ENCODE peak calls at places on chromosomes 16 and 17, in seven cellular contexts. One of them, this sample, is unnamed.

GRCh38 chr16:51236583-51236982 is 85.5 kb upstream of the SALL1 start:
- DNase-seq in head of caudate nucleus: no peak
- DNase-seq in C1 segment of cervical spinal cord: no peak
- DNase-seq in stimulated activated effector memory CD8-positive, alpha-beta T cell treated with anti-CD3 and anti-CD28 coated beads, Interleukin-12 subunit alpha, Interleukin-12 subunit beta, amount 100 ng/mL, for 72 hours: no peak
- DNase-seq in stimulated activated CD4-positive, alpha-beta T cell treated with anti-CD3 and anti-CD28 coated beads, Interleukin-1b, Interleukin-23, amount 100 ng/mL, for 24 hours: no peak
- DNase-seq in left colon: no peak
- DNase-seq in right lobe of liver: no peak
- DNase-seq in this sample: no peak

GRCh38 chr17:17523001-17523713 is 27.0 kb upstream of the RASD1 start:
- DNase-seq in head of caudate nucleus: no peak
- DNase-seq in C1 segment of cervical spinal cord: no peak
- DNase-seq in stimulated activated effector memory CD8-positive, alpha-beta T cell treated with anti-CD3 and anti-CD28 coated beads, Interleukin-12 subunit alpha, Interleukin-12 subunit beta, amount 100 ng/mL, for 72 hours: no peak
- DNase-seq in stimulated activated CD4-positive, alpha-beta T cell treated with anti-CD3 and anti-CD28 coated beads, Interleukin-1b, Interleukin-23, amount 100 ng/mL, for 24 hours: no peak
- DNase-seq in left colon: peak; percentile 43
- DNase-seq in right lobe of liver: no peak
- DNase-seq in this sample: no peak

GRCh38 chr17:20010099-20010863 is 1.1 kb downstream of the SPECC1 start:
- DNase-seq in head of caudate nucleus: peak; percentile 79
- DNase-seq in C1 segment of cervical spinal cord: peak; percentile 79
- DNase-seq in stimulated activated effector memory CD8-positive, alpha-beta T cell treated with anti-CD3 and anti-CD28 coated beads, Interleukin-12 subunit alpha, Interleukin-12 subunit beta, amount 100 ng/mL, for 72 hours: no peak
- DNase-seq in stimulated activated CD4-positive, alpha-beta T cell treated with anti-CD3 and anti-CD28 coated beads, Interleukin-1b, Interleukin-23, amount 100 ng/mL, for 24 hours: no peak
- DNase-seq in left colon: no peak
- DNase-seq in right lobe of liver: no peak
- DNase-seq in this sample: peak; percentile 79

GRCh38 chr17:37393352-37393751 is 13.3 kb downstream of the ACACA start:
- DNase-seq in head of caudate nucleus: no peak
- DNase-seq in C1 segment of cervical spinal cord: no peak
- DNase-seq in stimulated activated effector memory CD8-positive, alpha-beta T cell treated with anti-CD3 and anti-CD28 coated beads, Interleukin-12 subunit alpha, Interleukin-12 subunit beta, amount 100 ng/mL, for 72 hours: no peak
- DNase-seq in stimulated activated CD4-positive, alpha-beta T cell treated with anti-CD3 and anti-CD28 coated beads, Interleukin-1b, Interleukin-23, amount 100 ng/mL, for 24 hours: no peak
- DNase-seq in left colon: no peak
- DNase-seq in right lobe of liver: no peak
- DNase-seq in this sample: no peak

GRCh38 chr16:25109643-25110042 is 1.9 kb upstream of the LCMT1 start:
- DNase-seq in head of caudate nucleus: no peak
- DNase-seq in C1 segment of cervical spinal cord: no peak
- DNase-seq in stimulated activated effector memory CD8-positive, alpha-beta T cell treated with anti-CD3 and anti-CD28 coated beads, Interleukin-12 subunit alpha, Interleukin-12 subunit beta, amount 100 ng/mL, for 72 hours: no peak
- DNase-seq in stimulated activated CD4-positive, alpha-beta T cell treated with anti-CD3 and anti-CD28 coated beads, Interleukin-1b, Interleukin-23, amount 100 ng/mL, for 24 hours: no peak
- DNase-seq in left colon: peak; percentile 81
- DNase-seq in right lobe of liver: no peak
- DNase-seq in this sample: peak; percentile 53

GRCh38 chr16:4506450-4506849 is 30.3 kb downstream of the HMOX2 start:
- DNase-seq in head of caudate nucleus: peak; percentile 82
- DNase-seq in C1 segment of cervical spinal cord: peak; percentile 67
- DNase-seq in stimulated activated effector memory CD8-positive, alpha-beta T cell treated with anti-CD3 and anti-CD28 coated beads, Interleukin-12 subunit alpha, Interleukin-12 subunit beta, amount 100 ng/mL, for 72 hours: peak; percentile 25
- DNase-seq in stimulated activated CD4-positive, alpha-beta T cell treated with anti-CD3 and anti-CD28 coated beads, Interleukin-1b, Interleukin-23, amount 100 ng/mL, for 24 hours: peak; percentile 13
- DNase-seq in left colon: peak; percentile 57
- DNase-seq in right lobe of liver: peak; percentile 63
- DNase-seq in this sample: no peak

GRCh38 chr16:5015351-5015750 is 18.4 kb downstream of the NAGPA start:
- DNase-seq in head of caudate nucleus: peak; percentile 57
- DNase-seq in C1 segment of cervical spinal cord: no peak
- DNase-seq in stimulated activated effector memory CD8-positive, alpha-beta T cell treated with anti-CD3 and anti-CD28 coated beads, Interleukin-12 subunit alpha, Interleukin-12 subunit beta, amount 100 ng/mL, for 72 hours: no peak
- DNase-seq in stimulated activated CD4-positive, alpha-beta T cell treated with anti-CD3 and anti-CD28 coated beads, Interleukin-1b, Interleukin-23, amount 100 ng/mL, for 24 hours: no peak
- DNase-seq in left colon: no peak
- DNase-seq in right lobe of liver: no peak
- DNase-seq in this sample: no peak

GRCh38 chr16:2497116-2497630 is 16.6 kb upstream of the ATP6V0C start:
- DNase-seq in head of caudate nucleus: no peak
- DNase-seq in C1 segment of cervical spinal cord: peak; percentile 30
- DNase-seq in stimulated activated effector memory CD8-positive, alpha-beta T cell treated with anti-CD3 and anti-CD28 coated beads, Interleukin-12 subunit alpha, Interleukin-12 subunit beta, amount 100 ng/mL, for 72 hours: no peak
- DNase-seq in stimulated activated CD4-positive, alpha-beta T cell treated with anti-CD3 and anti-CD28 coated beads, Interleukin-1b, Interleukin-23, amount 100 ng/mL, for 24 hours: no peak
- DNase-seq in left colon: no peak
- DNase-seq in right lobe of liver: peak; percentile 94
- DNase-seq in this sample: no peak

GRCh38 chr16:50299508-50300105 is 33.3 kb downstream of the ADCY7 start:
- DNase-seq in head of caudate nucleus: no peak
- DNase-seq in C1 segment of cervical spinal cord: no peak
- DNase-seq in stimulated activated effector memory CD8-positive, alpha-beta T cell treated with anti-CD3 and anti-CD28 coated beads, Interleukin-12 subunit alpha, Interleukin-12 subunit beta, amount 100 ng/mL, for 72 hours: no peak
- DNase-seq in stimulated activated CD4-positive, alpha-beta T cell treated with anti-CD3 and anti-CD28 coated beads, Interleukin-1b, Interleukin-23, amount 100 ng/mL, for 24 hours: no peak
- DNase-seq in left colon: peak; percentile 20
- DNase-seq in right lobe of liver: peak; percentile 41
- DNase-seq in this sample: no peak

GRCh38 chr17:51860934-51861561 is 297.5 kb downstream of the CA10 start:
- DNase-seq in head of caudate nucleus: peak; percentile 77
- DNase-seq in C1 segment of cervical spinal cord: peak; percentile 45
- DNase-seq in stimulated activated effector memory CD8-positive, alpha-beta T cell treated with anti-CD3 and anti-CD28 coated beads, Interleukin-12 subunit alpha, Interleukin-12 subunit beta, amount 100 ng/mL, for 72 hours: no peak
- DNase-seq in stimulated activated CD4-positive, alpha-beta T cell treated with anti-CD3 and anti-CD28 coated beads, Interleukin-1b, Interleukin-23, amount 100 ng/mL, for 24 hours: no peak
- DNase-seq in left colon: no peak
- DNase-seq in right lobe of liver: peak; percentile 50
- DNase-seq in this sample: peak; percentile 25

GRCh38 chr17:34683390-34683789 is 104.0 kb downstream of the TMEM132E start:
- DNase-seq in head of caudate nucleus: no peak
- DNase-seq in C1 segment of cervical spinal cord: no peak
- DNase-seq in stimulated activated effector memory CD8-positive, alpha-beta T cell treated with anti-CD3 and anti-CD28 coated beads, Interleukin-12 subunit alpha, Interleukin-12 subunit beta, amount 100 ng/mL, for 72 hours: no peak
- DNase-seq in stimulated activated CD4-positive, alpha-beta T cell treated with anti-CD3 and anti-CD28 coated beads, Interleukin-1b, Interleukin-23, amount 100 ng/mL, for 24 hours: no peak
- DNase-seq in left colon: no peak
- DNase-seq in right lobe of liver: no peak
- DNase-seq in this sample: no peak

GRCh38 chr16:67248401-67249177 is at the start of gene SLC9A5:
- DNase-seq in head of caudate nucleus: peak; percentile 47
- DNase-seq in C1 segment of cervical spinal cord: peak; percentile 49
- DNase-seq in stimulated activated effector memory CD8-positive, alpha-beta T cell treated with anti-CD3 and anti-CD28 coated beads, Interleukin-12 subunit alpha, Interleukin-12 subunit beta, amount 100 ng/mL, for 72 hours: peak; percentile 36
- DNase-seq in stimulated activated CD4-positive, alpha-beta T cell treated with anti-CD3 and anti-CD28 coated beads, Interleukin-1b, Interleukin-23, amount 100 ng/mL, for 24 hours: no peak
- DNase-seq in left colon: no peak
- DNase-seq in right lobe of liver: peak; percentile 47
- DNase-seq in this sample: no peak

GRCh38 chr17:62627904-62628603 is 584 bp downstream of the MRC2 start:
- DNase-seq in head of caudate nucleus: peak; percentile 62
- DNase-seq in C1 segment of cervical spinal cord: no peak
- DNase-seq in stimulated activated effector memory CD8-positive, alpha-beta T cell treated with anti-CD3 and anti-CD28 coated beads, Interleukin-12 subunit alpha, Interleukin-12 subunit beta, amount 100 ng/mL, for 72 hours: no peak
- DNase-seq in stimulated activated CD4-positive, alpha-beta T cell treated with anti-CD3 and anti-CD28 coated beads, Interleukin-1b, Interleukin-23, amount 100 ng/mL, for 24 hours: no peak
- DNase-seq in left colon: peak; percentile 27
- DNase-seq in right lobe of liver: no peak
- DNase-seq in this sample: peak; percentile 37

GRCh38 chr16:87970206-87970605 is 19.0 kb downstream of the BANP start:
- DNase-seq in head of caudate nucleus: no peak
- DNase-seq in C1 segment of cervical spinal cord: no peak
- DNase-seq in stimulated activated effector memory CD8-positive, alpha-beta T cell treated with anti-CD3 and anti-CD28 coated beads, Interleukin-12 subunit alpha, Interleukin-12 subunit beta, amount 100 ng/mL, for 72 hours: no peak
- DNase-seq in stimulated activated CD4-positive, alpha-beta T cell treated with anti-CD3 and anti-CD28 coated beads, Interleukin-1b, Interleukin-23, amount 100 ng/mL, for 24 hours: no peak
- DNase-seq in left colon: no peak
- DNase-seq in right lobe of liver: no peak
- DNase-seq in this sample: no peak

GRCh38 chr16:86383488-86384262 is 126.7 kb upstream of the FOXF1 start:
- DNase-seq in head of caudate nucleus: no peak
- DNase-seq in C1 segment of cervical spinal cord: no peak
- DNase-seq in stimulated activated effector memory CD8-positive, alpha-beta T cell treated with anti-CD3 and anti-CD28 coated beads, Interleukin-12 subunit alpha, Interleukin-12 subunit beta, amount 100 ng/mL, for 72 hours: no peak
- DNase-seq in stimulated activated CD4-positive, alpha-beta T cell treated with anti-CD3 and anti-CD28 coated beads, Interleukin-1b, Interleukin-23, amount 100 ng/mL, for 24 hours: no peak
- DNase-seq in left colon: no peak
- DNase-seq in right lobe of liver: no peak
- DNase-seq in this sample: no peak

GRCh38 chr17:49597438-49597837 is 21.8 kb downstream of the NXPH3 start:
- DNase-seq in head of caudate nucleus: no peak
- DNase-seq in C1 segment of cervical spinal cord: no peak
- DNase-seq in stimulated activated effector memory CD8-positive, alpha-beta T cell treated with anti-CD3 and anti-CD28 coated beads, Interleukin-12 subunit alpha, Interleukin-12 subunit beta, amount 100 ng/mL, for 72 hours: no peak
- DNase-seq in stimulated activated CD4-positive, alpha-beta T cell treated with anti-CD3 and anti-CD28 coated beads, Interleukin-1b, Interleukin-23, amount 100 ng/mL, for 24 hours: no peak
- DNase-seq in left colon: no peak
- DNase-seq in right lobe of liver: no peak
- DNase-seq in this sample: no peak

GRCh38 chr16:67571981-67572431 is 9.7 kb downstream of the CTCF start:
- DNase-seq in head of caudate nucleus: no peak
- DNase-seq in C1 segment of cervical spinal cord: no peak
- DNase-seq in stimulated activated effector memory CD8-positive, alpha-beta T cell treated with anti-CD3 and anti-CD28 coated beads, Interleukin-12 subunit alpha, Interleukin-12 subunit beta, amount 100 ng/mL, for 72 hours: no peak
- DNase-seq in stimulated activated CD4-positive, alpha-beta T cell treated with anti-CD3 and anti-CD28 coated beads, Interleukin-1b, Interleukin-23, amount 100 ng/mL, for 24 hours: no peak
- DNase-seq in left colon: no peak
- DNase-seq in right lobe of liver: no peak
- DNase-seq in this sample: no peak

GRCh38 chr17:3531266-3532101 is 26.1 kb downstream of the TRPV3 start:
- DNase-seq in head of caudate nucleus: peak; percentile 94
- DNase-seq in C1 segment of cervical spinal cord: peak; percentile 65
- DNase-seq in stimulated activated effector memory CD8-positive, alpha-beta T cell treated with anti-CD3 and anti-CD28 coated beads, Interleukin-12 subunit alpha, Interleukin-12 subunit beta, amount 100 ng/mL, for 72 hours: no peak
- DNase-seq in stimulated activated CD4-positive, alpha-beta T cell treated with anti-CD3 and anti-CD28 coated beads, Interleukin-1b, Interleukin-23, amount 100 ng/mL, for 24 hours: no peak
- DNase-seq in left colon: no peak
- DNase-seq in right lobe of liver: no peak
- DNase-seq in this sample: no peak

This sample was measured in SW 1271.